ENCODE peak calls at places on chromosomes 7 and 10, in four cellular contexts. One of them, this sample, is unnamed.
A peak's percentile ranks its signal among the peaks of the same experiment; 100 is the strongest.

GRCh38 chr7:2759736-2760097 is 71.7 kb downstream of the AMZ1 start:
- DNase-seq in activated CD4-positive, alpha-beta T cell treated with anti-CD3 and anti-CD28 coated beads, Interleukin-2, amount 50 U/mL, for 24 hours: no peak
- DNase-seq in NCI-H345: peak; percentile 78
- DNase-seq in iris pigment epithelial cell: no peak
- DNase-seq in this sample: peak; percentile 42

GRCh38 chr10:81600185-81600584 is 274.8 kb upstream of the NRG3 start:
- DNase-seq in NCI-H345: no peak
- DNase-seq in iris pigment epithelial cell: peak; percentile 17
- DNase-seq in activated CD4-positive, alpha-beta T cell treated with anti-CD3 and anti-CD28 coated beads, Interleukin-2, amount 50 U/mL, for 24 hours: no peak
- DNase-seq in this sample: no peak

GRCh38 chr10:54372164-54372563 is 428.9 kb downstream of the PCDH15 start:
- DNase-seq in iris pigment epithelial cell: no peak
- DNase-seq in activated CD4-positive, alpha-beta T cell treated with anti-CD3 and anti-CD28 coated beads, Interleukin-2, amount 50 U/mL, for 24 hours: no peak
- DNase-seq in NCI-H345: no peak
- DNase-seq in this sample: no peak

GRCh38 chr10:22379059-22379458 is 33.8 kb downstream of the SPAG6 start:
- DNase-seq in activated CD4-positive, alpha-beta T cell treated with anti-CD3 and anti-CD28 coated beads, Interleukin-2, amount 50 U/mL, for 24 hours: peak; percentile 69
- DNase-seq in NCI-H345: no peak
- DNase-seq in iris pigment epithelial cell: no peak
- DNase-seq in this sample: no peak

GRCh38 chr10:30784521-30784895 is 155.0 kb upstream of the LYZL2 start:
- DNase-seq in activated CD4-positive, alpha-beta T cell treated with anti-CD3 and anti-CD28 coated beads, Interleukin-2, amount 50 U/mL, for 24 hours: no peak
- DNase-seq in iris pigment epithelial cell: peak; percentile 41
- DNase-seq in NCI-H345: no peak
- DNase-seq in this sample: peak; percentile 63

GRCh38 chr10:119304541-119304940 is 97.2 kb downstream of the GRK5 start:
- DNase-seq in iris pigment epithelial cell: no peak
- DNase-seq in activated CD4-positive, alpha-beta T cell treated with anti-CD3 and anti-CD28 coated beads, Interleukin-2, amount 50 U/mL, for 24 hours: no peak
- DNase-seq in NCI-H345: no peak
- DNase-seq in this sample: no peak

GRCh38 chr7:130930260-130930659 is 196.3 kb upstream of the KLF14 start:
- DNase-seq in iris pigment epithelial cell: peak; percentile 75
- DNase-seq in NCI-H345: no peak
- DNase-seq in activated CD4-positive, alpha-beta T cell treated with anti-CD3 and anti-CD28 coated beads, Interleukin-2, amount 50 U/mL, for 24 hours: no peak
- DNase-seq in this sample: no peak

GRCh38 chr7:77289387-77289786 is 89.8 kb upstream of the FGL2 start:
- DNase-seq in NCI-H345: no peak
- DNase-seq in activated CD4-positive, alpha-beta T cell treated with anti-CD3 and anti-CD28 coated beads, Interleukin-2, amount 50 U/mL, for 24 hours: no peak
- DNase-seq in iris pigment epithelial cell: no peak
- DNase-seq in this sample: no peak

GRCh38 chr7:15433154-15433553 is 128.7 kb downstream of the AGMO start:
- DNase-seq in activated CD4-positive, alpha-beta T cell treated with anti-CD3 and anti-CD28 coated beads, Interleukin-2, amount 50 U/mL, for 24 hours: no peak
- DNase-seq in iris pigment epithelial cell: no peak
- DNase-seq in NCI-H345: peak; percentile 77
- DNase-seq in this sample: no peak

GRCh38 chr7:148084138-148084537 is 506.4 kb upstream of the C7orf33 start:
- DNase-seq in activated CD4-positive, alpha-beta T cell treated with anti-CD3 and anti-CD28 coated beads, Interleukin-2, amount 50 U/mL, for 24 hours: no peak
- DNase-seq in iris pigment epithelial cell: peak; percentile 45
- DNase-seq in NCI-H345: peak; percentile 78
- DNase-seq in this sample: peak; percentile 88

GRCh38 chr10:73875139-73875475 is 752 bp upstream of the CAMK2G start:
- DNase-seq in iris pigment epithelial cell: no peak
- DNase-seq in activated CD4-positive, alpha-beta T cell treated with anti-CD3 and anti-CD28 coated beads, Interleukin-2, amount 50 U/mL, for 24 hours: peak; percentile 35
- DNase-seq in NCI-H345: no peak
- DNase-seq in this sample: no peak

GRCh38 chr10:51733061-51733460 is 33.7 kb upstream of the CSTF2T start:
- DNase-seq in NCI-H345: no peak
- DNase-seq in activated CD4-positive, alpha-beta T cell treated with anti-CD3 and anti-CD28 coated beads, Interleukin-2, amount 50 U/mL, for 24 hours: no peak
- DNase-seq in iris pigment epithelial cell: peak; percentile 7
- DNase-seq in this sample: no peak

GRCh38 chr7:108454674-108455523 is 1.3 kb downstream of the NRCAM start:
- DNase-seq in NCI-H345: peak; percentile 69
- DNase-seq in activated CD4-positive, alpha-beta T cell treated with anti-CD3 and anti-CD28 coated beads, Interleukin-2, amount 50 U/mL, for 24 hours: no peak
- DNase-seq in iris pigment epithelial cell: peak; percentile 15
- DNase-seq in this sample: peak; percentile 35

GRCh38 chr7:43136064-43136463 is 23.6 kb downstream of the HECW1 start:
- DNase-seq in activated CD4-positive, alpha-beta T cell treated with anti-CD3 and anti-CD28 coated beads, Interleukin-2, amount 50 U/mL, for 24 hours: no peak
- DNase-seq in iris pigment epithelial cell: no peak
- DNase-seq in NCI-H345: no peak
- DNase-seq in this sample: no peak

GRCh38 chr7:131292141-131292905 is 35.4 kb upstream of the MKLN1 start:
- DNase-seq in activated CD4-positive, alpha-beta T cell treated with anti-CD3 and anti-CD28 coated beads, Interleukin-2, amount 50 U/mL, for 24 hours: no peak
- DNase-seq in iris pigment epithelial cell: no peak
- DNase-seq in NCI-H345: no peak
- DNase-seq in this sample: no peak

GRCh38 chr7:111077001-111077400 is 13.9 kb upstream of the LRRN3 start:
- DNase-seq in iris pigment epithelial cell: no peak
- DNase-seq in activated CD4-positive, alpha-beta T cell treated with anti-CD3 and anti-CD28 coated beads, Interleukin-2, amount 50 U/mL, for 24 hours: no peak
- DNase-seq in NCI-H345: no peak
- DNase-seq in this sample: no peak

GRCh38 chr10:44971935-44972792 is 6.4 kb downstream of the DEPP1 start:
- DNase-seq in iris pigment epithelial cell: no peak
- DNase-seq in NCI-H345: no peak
- DNase-seq in activated CD4-positive, alpha-beta T cell treated with anti-CD3 and anti-CD28 coated beads, Interleukin-2, amount 50 U/mL, for 24 hours: no peak
- DNase-seq in this sample: no peak

GRCh38 chr7:55438765-55439525 is 73.8 kb downstream of the LANCL2 start:
- DNase-seq in NCI-H345: peak; percentile 75
- DNase-seq in activated CD4-positive, alpha-beta T cell treated with anti-CD3 and anti-CD28 coated beads, Interleukin-2, amount 50 U/mL, for 24 hours: no peak
- DNase-seq in iris pigment epithelial cell: no peak
- DNase-seq in this sample: no peak

GRCh38 chr7:96328016-96328415 is 6.1 kb upstream of the SLC25A13 start:
- DNase-seq in activated CD4-positive, alpha-beta T cell treated with anti-CD3 and anti-CD28 coated beads, Interleukin-2, amount 50 U/mL, for 24 hours: no peak
- DNase-seq in NCI-H345: no peak
- DNase-seq in iris pigment epithelial cell: no peak
- DNase-seq in this sample: no peak

GRCh38 chr10:21732067-21732772 is 198.2 kb downstream of the MLLT10 start:
- DNase-seq in NCI-H345: peak; percentile 44
- DNase-seq in iris pigment epithelial cell: peak; percentile 82
- DNase-seq in activated CD4-positive, alpha-beta T cell treated with anti-CD3 and anti-CD28 coated beads, Interleukin-2, amount 50 U/mL, for 24 hours: peak; percentile 18
- DNase-seq in this sample: peak; percentile 74

GRCh38 chr10:126207313-126207771 is 180.9 kb downstream of the ADAM12 start:
- DNase-seq in activated CD4-positive, alpha-beta T cell treated with anti-CD3 and anti-CD28 coated beads, Interleukin-2, amount 50 U/mL, for 24 hours: no peak
- DNase-seq in NCI-H345: no peak
- DNase-seq in iris pigment epithelial cell: no peak
- DNase-seq in this sample: no peak

GRCh38 chr10:22737587-22737986 is 23.2 kb upstream of the PIP4K2A start:
- DNase-seq in activated CD4-positive, alpha-beta T cell treated with anti-CD3 and anti-CD28 coated beads, Interleukin-2, amount 50 U/mL, for 24 hours: no peak
- DNase-seq in iris pigment epithelial cell: peak; percentile 88
- DNase-seq in NCI-H345: no peak
- DNase-seq in this sample: no peak

GRCh38 chr10:133274751-133275682 is 1.7 kb downstream of the ADAM8 start:
- DNase-seq in activated CD4-positive, alpha-beta T cell treated with anti-CD3 and anti-CD28 coated beads, Interleukin-2, amount 50 U/mL, for 24 hours: peak; percentile 84
- DNase-seq in iris pigment epithelial cell: no peak
- DNase-seq in NCI-H345: no peak
- DNase-seq in this sample: no peak

GRCh38 chr7:8044761-8045430 is 76.3 kb downstream of the GLCCI1 start:
- DNase-seq in activated CD4-positive, alpha-beta T cell treated with anti-CD3 and anti-CD28 coated beads, Interleukin-2, amount 50 U/mL, for 24 hours: no peak
- DNase-seq in NCI-H345: no peak
- DNase-seq in iris pigment epithelial cell: no peak
- DNase-seq in this sample: no peak

GRCh38 chr10:61860964-61861758 is 40.3 kb upstream of the ARID5B start:
- DNase-seq in activated CD4-positive, alpha-beta T cell treated with anti-CD3 and anti-CD28 coated beads, Interleukin-2, amount 50 U/mL, for 24 hours: no peak
- DNase-seq in iris pigment epithelial cell: no peak
- DNase-seq in NCI-H345: no peak
- DNase-seq in this sample: no peak

GRCh38 chr7:6338551-6339274 is 66.3 kb upstream of the CYTH3 start:
- DNase-seq in iris pigment epithelial cell: no peak
- DNase-seq in activated CD4-positive, alpha-beta T cell treated with anti-CD3 and anti-CD28 coated beads, Interleukin-2, amount 50 U/mL, for 24 hours: no peak
- DNase-seq in NCI-H345: no peak
- DNase-seq in this sample: no peak

GRCh38 chr7:101165958-101166602 is 711 bp upstream of the VGF start:
- DNase-seq in activated CD4-positive, alpha-beta T cell treated with anti-CD3 and anti-CD28 coated beads, Interleukin-2, amount 50 U/mL, for 24 hours: no peak
- DNase-seq in NCI-H345: no peak
- DNase-seq in iris pigment epithelial cell: no peak
- DNase-seq in this sample: no peak

GRCh38 chr7:16915405-16915804 is 33.6 kb upstream of the AGR3 start:
- DNase-seq in NCI-H345: no peak
- DNase-seq in activated CD4-positive, alpha-beta T cell treated with anti-CD3 and anti-CD28 coated beads, Interleukin-2, amount 50 U/mL, for 24 hours: no peak
- DNase-seq in iris pigment epithelial cell: peak; percentile 97
- DNase-seq in this sample: no peak

GRCh38 chr7:34612671-34613070 is 45.3 kb upstream of the NPSR1 start:
- DNase-seq in iris pigment epithelial cell: peak; percentile 21
- DNase-seq in NCI-H345: no peak
- DNase-seq in activated CD4-positive, alpha-beta T cell treated with anti-CD3 and anti-CD28 coated beads, Interleukin-2, amount 50 U/mL, for 24 hours: no peak
- DNase-seq in this sample: no peak

GRCh38 chr10:46092523-46093195 is 46.6 kb upstream of the MSMB start:
- DNase-seq in NCI-H345: no peak
- DNase-seq in iris pigment epithelial cell: no peak
- DNase-seq in activated CD4-positive, alpha-beta T cell treated with anti-CD3 and anti-CD28 coated beads, Interleukin-2, amount 50 U/mL, for 24 hours: no peak
- DNase-seq in this sample: no peak

GRCh38 chr7:46285856-46286255 is 364.8 kb upstream of the IGFBP3 start:
- DNase-seq in activated CD4-positive, alpha-beta T cell treated with anti-CD3 and anti-CD28 coated beads, Interleukin-2, amount 50 U/mL, for 24 hours: no peak
- DNase-seq in NCI-H345: no peak
- DNase-seq in iris pigment epithelial cell: peak; percentile 21
- DNase-seq in this sample: no peak

GRCh38 chr7:40918701-40919271 is 784.0 kb downstream of the SUGCT start:
- DNase-seq in iris pigment epithelial cell: peak; percentile 88
- DNase-seq in NCI-H345: no peak
- DNase-seq in activated CD4-positive, alpha-beta T cell treated with anti-CD3 and anti-CD28 coated beads, Interleukin-2, amount 50 U/mL, for 24 hours: no peak
- DNase-seq in this sample: no peak

GRCh38 chr7:27606270-27607209 is 56.1 kb downstream of the HIBADH start:
- DNase-seq in iris pigment epithelial cell: peak; percentile 63
- DNase-seq in activated CD4-positive, alpha-beta T cell treated with anti-CD3 and anti-CD28 coated beads, Interleukin-2, amount 50 U/mL, for 24 hours: no peak
- DNase-seq in NCI-H345: no peak
- DNase-seq in this sample: no peak

GRCh38 chr10:3926675-3927525 is 141.9 kb upstream of the KLF6 start:
- DNase-seq in iris pigment epithelial cell: peak; percentile 34
- DNase-seq in NCI-H345: no peak
- DNase-seq in activated CD4-positive, alpha-beta T cell treated with anti-CD3 and anti-CD28 coated beads, Interleukin-2, amount 50 U/mL, for 24 hours: no peak
- DNase-seq in this sample: no peak

GRCh38 chr10:12097791-12098190 is 29.0 kb downstream of the DHTKD1 start:
- DNase-seq in activated CD4-positive, alpha-beta T cell treated with anti-CD3 and anti-CD28 coated beads, Interleukin-2, amount 50 U/mL, for 24 hours: no peak
- DNase-seq in iris pigment epithelial cell: peak; percentile 59
- DNase-seq in NCI-H345: peak; percentile 73
- DNase-seq in this sample: no peak

GRCh38 chr10:72792288-72792687 is 100.3 kb downstream of the MCU start:
- DNase-seq in iris pigment epithelial cell: no peak
- DNase-seq in activated CD4-positive, alpha-beta T cell treated with anti-CD3 and anti-CD28 coated beads, Interleukin-2, amount 50 U/mL, for 24 hours: no peak
- DNase-seq in NCI-H345: no peak
- DNase-seq in this sample: no peak

GRCh38 chr7:77935652-77936348 is 137.2 kb downstream of the PHTF2 start:
- DNase-seq in activated CD4-positive, alpha-beta T cell treated with anti-CD3 and anti-CD28 coated beads, Interleukin-2, amount 50 U/mL, for 24 hours: no peak
- DNase-seq in iris pigment epithelial cell: no peak
- DNase-seq in NCI-H345: no peak
- DNase-seq in this sample: no peak